ENCODE peak calls at places on chromosomes 11 and 22, in four cellular contexts. E, S, Y and H are unnamed samples.
A peak's percentile ranks its signal among the peaks of the same experiment; 100 is the strongest.

GRCh38 chr11:94737171-94737611 is 31.0 kb upstream of the AMOTL1 start:
- DNase-seq in S (peak; percentile 11), E (no peak), Y (no peak), H (peak; percentile 86)

GRCh38 chr11:15843309-15843857 is 513.0 kb downstream of the SOX6 start:
- DNase-seq in E (no peak), S (no peak), Y (peak; percentile 60), H (no peak)

GRCh38 chr11:116727990-116728389 is 44.8 kb downstream of the BUD13 start:
- DNase-seq in E (no peak), S (no peak), Y (no peak), H (no peak)

GRCh38 chr11:73359341-73359740 is 16.9 kb upstream of the RELT start:
- DNase-seq in S (no peak), E (no peak), Y (no peak), H (no peak)

GRCh38 chr11:75352417-75353206 is 1.2 kb upstream of the ARRB1 start:
- DNase-seq in Y (no peak), E (no peak), S (no peak), H (peak; percentile 64)

GRCh38 chr11:6438979-6439571 is 1.7 kb downstream of the HPX start:
- DNase-seq in E (peak; percentile 43), S (peak; percentile 67), Y (peak; percentile 64), H (peak; percentile 44)

GRCh38 chr11:114774599-114775365 is 96.5 kb downstream of the NXPE2 start:
- DNase-seq in E (peak; percentile 0), Y (peak; percentile 75), S (peak; percentile 51), H (peak; percentile 47)

GRCh38 chr11:63841554-63841953 is 2.6 kb downstream of the MARK2 start:
- DNase-seq in E (no peak), Y (no peak), S (no peak), H (no peak)

GRCh38 chr22:37499006-37499707 is 13.0 kb upstream of the MFNG start:
- DNase-seq in Y (no peak), S (no peak), E (no peak), H (no peak)

GRCh38 chr11:489610-490185 is 17.3 kb downstream of the RNH1 start:
- DNase-seq in S (no peak), Y (no peak), E (no peak), H (no peak)

GRCh38 chr11:70872950-70873735 is 379.2 kb downstream of the SHANK2 start:
- DNase-seq in Y (no peak), S (no peak), E (no peak), H (no peak)

GRCh38 chr11:43694477-43694876 is 13.9 kb downstream of the HSD17B12 start:
- DNase-seq in Y (no peak), S (no peak), E (no peak), H (no peak)

GRCh38 chr11:26677566-26677965 is 44.3 kb downstream of the SLC5A12 start:
- DNase-seq in Y (no peak), S (no peak), E (no peak), H (peak; percentile 61)

GRCh38 chr11:64261556-64262080 is 10.3 kb downstream of the PLCB3 start:
- DNase-seq in S (no peak), E (no peak), Y (no peak), H (no peak)

GRCh38 chr11:44738791-44739190 is 12.0 kb downstream of the TSPAN18 start:
- DNase-seq in S (no peak), Y (no peak), E (no peak), H (no peak)

GRCh38 chr11:116563028-116563712 is 209.6 kb downstream of the BUD13 start:
- DNase-seq in S (peak; percentile 82), E (no peak), Y (no peak), H (peak; percentile 27)

GRCh38 chr11:74012072-74012809 is 3.4 kb upstream of the UCP3 start:
- DNase-seq in S (no peak), E (no peak), Y (no peak), H (no peak)

GRCh38 chr22:33851240-33851639 is 69.0 kb downstream of the LARGE1 start:
- DNase-seq in Y (no peak), S (no peak), E (no peak), H (no peak)

GRCh38 chr11:70032943-70033710 is 45.0 kb upstream of the ANO1 start:
- DNase-seq in E (no peak), S (no peak), Y (no peak), H (no peak)

GRCh38 chr11:8221917-8222316 is 41.8 kb downstream of the LMO1 start:
- DNase-seq in S (no peak), E (no peak), Y (no peak), H (no peak)

GRCh38 chr22:49021097-49021925 is 806.4 kb downstream of the BRD1 start:
- DNase-seq in Y (peak; percentile 13), S (no peak), E (no peak), H (no peak)

GRCh38 chr11:23725752-23726151 is 771.1 kb upstream of the LUZP2 start:
- DNase-seq in S (no peak), E (no peak), Y (no peak), H (no peak)

GRCh38 chr11:12889243-12889642 is 119.9 kb upstream of the RASSF10 start:
- DNase-seq in Y (no peak), E (no peak), S (no peak), H (no peak)

GRCh38 chr11:35823742-35824298 is 120.0 kb upstream of the LDLRAD3 start:
- DNase-seq in Y (no peak), S (no peak), E (no peak), H (no peak)

GRCh38 chr22:44316393-44317162 is 3.8 kb upstream of the SHISAL1 start:
- DNase-seq in Y (no peak), S (no peak), E (no peak), H (no peak)

GRCh38 chr22:47705350-47705749 is 942.9 kb downstream of the TBC1D22A start:
- DNase-seq in S (no peak), E (no peak), Y (no peak), H (no peak)

GRCh38 chr11:106231591-106231990 is 154.1 kb downstream of the AASDHPPT start:
- DNase-seq in Y (no peak), E (no peak), S (no peak), H (no peak)

GRCh38 chr11:63614136-63614664 is at the start of gene PLAAT3:
- DNase-seq in Y (peak; percentile 87), E (peak; percentile 36), S (no peak), H (peak; percentile 61)

GRCh38 chr11:68127791-68128681 is 6.8 kb upstream of the CHKA start:
- DNase-seq in S (peak; percentile 90), Y (peak; percentile 98), E (peak; percentile 22), H (peak; percentile 98)
- TF ChIP-seq JUND in S (no peak), Y (no peak), E (no peak), H (no peak)

DNA sequence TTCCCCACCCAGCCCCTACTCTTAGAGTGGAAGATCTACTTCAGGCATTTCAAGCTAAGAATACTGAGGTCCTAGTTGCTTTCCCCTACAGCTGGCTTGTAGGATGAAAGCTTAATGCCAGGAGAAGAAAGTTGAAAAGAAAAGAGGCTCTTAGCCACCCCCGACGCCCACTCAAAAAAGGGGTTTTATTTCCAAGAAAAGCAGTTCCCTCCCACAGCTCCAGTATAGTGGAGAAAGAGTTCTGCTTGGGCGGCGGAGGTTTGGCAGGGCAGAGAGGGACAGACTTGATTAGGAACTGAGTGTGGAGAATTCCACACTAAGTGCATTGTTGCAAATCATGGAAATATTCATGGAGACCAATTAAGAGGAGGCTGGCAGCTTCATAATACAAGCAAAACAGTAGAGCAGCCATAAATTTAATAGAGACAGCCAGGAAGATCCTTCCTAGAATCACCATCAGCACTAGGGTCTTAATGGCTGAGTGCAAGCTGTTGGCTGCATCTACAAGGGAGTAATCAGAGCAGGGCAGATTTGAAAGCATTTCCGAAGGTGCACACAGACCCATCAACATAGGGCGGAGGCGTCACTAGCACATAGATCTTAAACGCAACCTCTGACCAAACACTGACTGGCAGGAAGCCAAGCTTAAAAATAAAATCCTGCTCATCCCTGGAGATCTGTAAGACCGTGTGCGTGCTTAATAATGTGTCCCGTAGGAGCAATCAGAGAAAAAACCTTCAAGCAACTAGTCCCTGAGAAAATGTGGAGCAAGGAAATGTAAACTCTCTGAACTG is 470.7 kb downstream of the ETS1 start:
- DNase-seq in Y (no peak), S (no peak), E (no peak), H (no peak)
- TF ChIP-seq JUND in Y (no peak), S (no peak), E (no peak), H (no peak)

GRCh38 chr11:10625982-10626311 is 57.5 kb upstream of the LYVE1 start:
- DNase-seq in Y (no peak), S (no peak), E (no peak), H (no peak)

GRCh38 chr11:10625281-10625981 is 57.0 kb upstream of the LYVE1 start:
- DNase-seq in S (no peak), Y (no peak), E (no peak), H (no peak)

GRCh38 chr11:10622108-10622507 is 53.6 kb upstream of the LYVE1 start:
- DNase-seq in Y (no peak), E (no peak), S (no peak), H (no peak)

GRCh38 chr11:10622957-10623787 is 54.7 kb upstream of the LYVE1 start:
- DNase-seq in Y (no peak), S (no peak), E (no peak), H (no peak)

DNA sequence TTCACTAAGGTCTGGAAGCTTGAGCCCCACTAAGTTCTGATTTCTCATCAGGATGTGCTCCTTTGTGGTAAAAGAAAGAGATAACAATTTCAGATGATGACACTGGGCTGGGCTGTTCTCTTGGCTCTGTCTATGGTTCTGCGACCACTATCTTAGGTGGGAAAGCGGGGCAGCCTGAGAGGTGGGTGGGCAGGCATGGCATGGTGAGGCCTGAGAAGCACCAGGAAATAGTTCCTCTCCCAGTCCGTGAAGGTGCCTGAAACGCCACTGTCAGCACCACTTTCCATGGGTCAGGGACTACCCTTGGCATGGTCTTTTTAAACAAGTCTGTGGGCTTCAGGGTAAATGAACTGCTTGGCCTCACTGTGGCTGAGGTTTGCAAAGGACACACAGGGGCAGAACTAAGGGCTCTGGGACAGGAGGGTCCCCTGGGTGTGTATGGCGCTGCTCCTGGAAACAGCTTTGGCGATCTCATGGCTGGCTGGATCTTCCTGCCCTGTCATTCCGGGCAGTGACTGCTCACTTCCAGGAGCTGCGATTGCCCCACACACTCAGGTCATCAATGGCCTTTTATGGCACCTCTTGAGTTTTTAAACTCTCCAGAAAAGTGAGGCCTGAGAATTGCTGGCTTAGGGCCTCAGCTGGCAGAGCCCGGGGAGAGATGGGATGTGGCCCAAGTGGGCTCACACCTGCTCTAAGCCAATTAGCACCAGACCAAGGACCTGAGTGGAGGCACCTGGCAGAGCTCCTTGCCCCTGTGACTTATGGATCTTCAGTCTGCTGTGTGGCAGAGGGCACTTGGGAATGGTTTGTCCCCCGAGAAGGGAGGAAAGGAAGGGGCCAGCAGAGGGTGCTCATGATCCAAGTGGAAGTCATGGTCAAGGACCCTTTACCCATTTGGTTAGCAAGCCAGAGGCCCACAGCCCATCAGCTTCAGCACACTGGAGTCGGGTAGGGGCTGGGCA is 55.6 kb upstream of the LYVE1 start:
- DNase-seq in Y (peak; percentile 46), E (peak; percentile 43), S (peak; percentile 37), H (no peak)
- TF ChIP-seq JUND in Y (no peak), E (no peak), S (no peak), H (no peak)

DNA sequence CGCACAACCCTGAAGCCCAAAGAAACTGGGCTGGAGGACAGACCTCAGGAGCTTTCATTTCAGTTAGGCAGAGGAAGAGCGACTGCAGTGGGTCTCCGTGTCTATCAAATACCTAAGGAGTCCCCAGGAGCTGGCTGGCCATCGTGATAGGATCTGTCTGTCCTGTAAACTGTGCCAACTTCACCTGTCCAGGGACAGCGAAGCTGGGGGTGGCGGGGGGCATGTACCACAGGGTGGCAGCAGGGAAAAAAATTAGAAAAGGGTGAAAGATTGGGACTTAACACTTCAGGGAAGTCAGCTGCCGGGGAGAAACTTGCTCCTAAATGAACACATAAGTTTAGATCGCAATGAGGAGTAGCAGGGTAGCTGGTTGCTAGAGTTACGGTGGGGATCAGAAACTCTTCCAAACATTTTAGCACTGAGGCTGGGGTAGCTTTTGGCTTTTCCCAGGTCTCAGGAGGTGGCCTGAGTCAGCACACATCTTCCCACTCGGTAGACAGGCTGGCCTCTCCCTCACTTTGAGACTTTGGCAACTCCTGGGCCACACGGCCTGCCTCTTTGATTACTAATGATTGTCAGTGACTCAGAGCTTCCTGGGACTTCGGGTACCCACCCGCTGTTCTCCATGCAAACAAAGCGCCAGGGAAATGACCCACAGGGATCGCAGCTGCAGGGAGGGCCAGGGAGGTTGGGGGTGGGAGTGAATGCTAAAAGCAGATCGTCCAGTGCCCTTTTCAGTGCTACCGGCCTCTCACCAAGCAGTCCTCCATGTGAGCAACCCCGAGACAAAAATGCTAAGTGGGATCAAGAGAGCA is 2.9 kb upstream of the MTFP1 start:
- DNase-seq in S (peak; percentile 81), E (peak; percentile 89), Y (no peak), H (no peak)
- TF ChIP-seq JUND in S (peak; percentile 11), E (no peak), Y (peak; percentile 62), H (no peak)